ENCODE peak calls at places on chromosomes 11 and 22, in five cellular contexts. One of them, this sample, is unnamed.
A peak's percentile ranks its signal among the peaks of the same experiment; 100 is the strongest.

GRCh38 chr11:1438967-1439330 is 47.6 kb downstream of the MOB2 start:
- DNase-seq in cardiac fibroblast: no peak
- DNase-seq in tibial nerve: no peak
- DNase-seq in H9: no peak
- DNase-seq in IMR-90: no peak
- DNase-seq in this sample: no peak

GRCh38 chr11:11847082-11847481 is 5.3 kb downstream of the USP47 start:
- DNase-seq in cardiac fibroblast: no peak
- DNase-seq in tibial nerve: no peak
- DNase-seq in H9: no peak
- DNase-seq in IMR-90: no peak
- DNase-seq in this sample: no peak

GRCh38 chr11:74008373-74009229 is at the start of gene UCP3:
- DNase-seq in cardiac fibroblast: no peak
- DNase-seq in tibial nerve: no peak
- DNase-seq in H9: no peak
- DNase-seq in IMR-90: no peak
- DNase-seq in this sample: no peak

GRCh38 chr11:45779602-45780001 is 25.3 kb upstream of the SLC35C1 start:
- DNase-seq in cardiac fibroblast: no peak
- DNase-seq in tibial nerve: no peak
- DNase-seq in H9: no peak
- DNase-seq in IMR-90: no peak
- DNase-seq in this sample: no peak

GRCh38 chr11:3894128-3894731 is 38.8 kb downstream of the STIM1 start:
- DNase-seq in cardiac fibroblast: peak; percentile 65
- DNase-seq in tibial nerve: no peak
- DNase-seq in H9: no peak
- DNase-seq in IMR-90: peak; percentile 22
- DNase-seq in this sample: peak; percentile 51

GRCh38 chr11:124669193-124669592 is 4.3 kb downstream of the SIAE start:
- DNase-seq in cardiac fibroblast: peak; percentile 73
- DNase-seq in tibial nerve: peak; percentile 78
- DNase-seq in H9: peak; percentile 51
- DNase-seq in IMR-90: peak; percentile 54
- DNase-seq in this sample: peak; percentile 43

GRCh38 chr11:72831521-72832300 is 17.5 kb downstream of the ATG16L2 start:
- DNase-seq in cardiac fibroblast: peak; percentile 85
- DNase-seq in tibial nerve: peak; percentile 87
- DNase-seq in H9: peak; percentile 88
- DNase-seq in IMR-90: peak; percentile 71
- DNase-seq in this sample: peak; percentile 74

GRCh38 chr22:33476716-33477115 is 418.5 kb upstream of the SYN3 start:
- DNase-seq in cardiac fibroblast: peak; percentile 14
- DNase-seq in tibial nerve: no peak
- DNase-seq in H9: no peak
- DNase-seq in IMR-90: peak; percentile 43
- DNase-seq in this sample: peak; percentile 36

GRCh38 chr11:35676611-35676965 is 14.0 kb downstream of the TRIM44 start:
- DNase-seq in cardiac fibroblast: no peak
- DNase-seq in tibial nerve: no peak
- DNase-seq in H9: no peak
- DNase-seq in IMR-90: no peak
- DNase-seq in this sample: no peak

GRCh38 chr11:10628506-10629236 is 60.2 kb upstream of the LYVE1 start:
- DNase-seq in cardiac fibroblast: no peak
- DNase-seq in tibial nerve: no peak
- DNase-seq in H9: no peak
- DNase-seq in IMR-90: no peak
- DNase-seq in this sample: no peak

GRCh38 chr11:21975242-21975641 is 217.6 kb upstream of the ANO5 start:
- DNase-seq in cardiac fibroblast: no peak
- DNase-seq in tibial nerve: no peak
- DNase-seq in H9: no peak
- DNase-seq in IMR-90: no peak
- DNase-seq in this sample: no peak

GRCh38 chr11:60169264-60169915 is 13.5 kb downstream of the MS4A6A start:
- DNase-seq in cardiac fibroblast: peak; percentile 58
- DNase-seq in tibial nerve: no peak
- DNase-seq in H9: no peak
- DNase-seq in IMR-90: no peak
- DNase-seq in this sample: no peak

GRCh38 chr11:71563401-71563800 is 2.0 kb upstream of the KRTAP5-10 start:
- DNase-seq in cardiac fibroblast: peak; percentile 80
- DNase-seq in tibial nerve: no peak
- DNase-seq in H9: peak; percentile 59
- DNase-seq in IMR-90: peak; percentile 62
- DNase-seq in this sample: peak; percentile 50

GRCh38 chr11:122748968-122749687 is 89.2 kb upstream of the CRTAM start:
- DNase-seq in cardiac fibroblast: peak; percentile 98
- DNase-seq in tibial nerve: peak; percentile 49
- DNase-seq in H9: no peak
- DNase-seq in IMR-90: peak; percentile 95
- DNase-seq in this sample: peak; percentile 95

GRCh38 chr22:35987487-35987886 is 41.1 kb downstream of the RBFOX2 start:
- DNase-seq in cardiac fibroblast: peak; percentile 70
- DNase-seq in tibial nerve: no peak
- DNase-seq in H9: no peak
- DNase-seq in IMR-90: peak; percentile 58
- DNase-seq in this sample: peak; percentile 66

GRCh38 chr11:28838741-28839140 is 730.6 kb downstream of the METTL15 start:
- DNase-seq in cardiac fibroblast: peak; percentile 77
- DNase-seq in tibial nerve: no peak
- DNase-seq in H9: no peak
- DNase-seq in IMR-90: peak; percentile 84
- DNase-seq in this sample: peak; percentile 65

GRCh38 chr11:76823481-76824028 is 37.2 kb upstream of the ACER3 start:
- DNase-seq in cardiac fibroblast: peak; percentile 89
- DNase-seq in tibial nerve: no peak
- DNase-seq in H9: peak; percentile 43
- DNase-seq in IMR-90: peak; percentile 76
- DNase-seq in this sample: peak; percentile 59

GRCh38 chr22:29528144-29528543 is 25.4 kb downstream of the THOC5 start:
- DNase-seq in cardiac fibroblast: no peak
- DNase-seq in tibial nerve: no peak
- DNase-seq in H9: no peak
- DNase-seq in IMR-90: no peak
- DNase-seq in this sample: no peak

GRCh38 chr11:125262194-125262824 is 97.8 kb downstream of the PKNOX2 start:
- DNase-seq in cardiac fibroblast: no peak
- DNase-seq in tibial nerve: no peak
- DNase-seq in H9: no peak
- DNase-seq in IMR-90: no peak
- DNase-seq in this sample: no peak

GRCh38 chr11:27447288-27447914 is 25.2 kb downstream of the LGR4 start:
- DNase-seq in cardiac fibroblast: peak; percentile 85
- DNase-seq in tibial nerve: no peak
- DNase-seq in H9: no peak
- DNase-seq in IMR-90: no peak
- DNase-seq in this sample: peak; percentile 76

GRCh38 chr11:3229673-3230630 is 2.3 kb downstream of the MRGPRE start:
- DNase-seq in cardiac fibroblast: no peak
- DNase-seq in tibial nerve: no peak
- DNase-seq in H9: no peak
- DNase-seq in IMR-90: no peak
- DNase-seq in this sample: no peak

GRCh38 chr11:4202749-4203148 is 108.2 kb downstream of the RRM1 start:
- DNase-seq in cardiac fibroblast: no peak
- DNase-seq in tibial nerve: no peak
- DNase-seq in H9: no peak
- DNase-seq in IMR-90: no peak
- DNase-seq in this sample: no peak

GRCh38 chr11:66845143-66845875 is 2.1 kb downstream of the RCE1 start:
- DNase-seq in cardiac fibroblast: no peak
- DNase-seq in tibial nerve: no peak
- DNase-seq in H9: no peak
- DNase-seq in IMR-90: no peak
- DNase-seq in this sample: no peak

GRCh38 chr22:46401370-46401769 is 65.9 kb downstream of the TRMU start:
- DNase-seq in cardiac fibroblast: no peak
- DNase-seq in tibial nerve: no peak
- DNase-seq in H9: no peak
- DNase-seq in IMR-90: no peak
- DNase-seq in this sample: no peak

GRCh38 chr22:48456449-48456848 is 1371.2 kb downstream of the BRD1 start:
- DNase-seq in cardiac fibroblast: no peak
- DNase-seq in tibial nerve: no peak
- DNase-seq in H9: no peak
- DNase-seq in IMR-90: no peak
- DNase-seq in this sample: peak; percentile 71

GRCh38 chr11:71432761-71433647 is 15.2 kb downstream of the DHCR7 start:
- DNase-seq in cardiac fibroblast: no peak
- DNase-seq in tibial nerve: no peak
- DNase-seq in H9: no peak
- DNase-seq in IMR-90: no peak
- DNase-seq in this sample: no peak

GRCh38 chr11:15625691-15626090 is 511.0 kb downstream of the INSC start:
- DNase-seq in cardiac fibroblast: peak; percentile 17
- DNase-seq in tibial nerve: no peak
- DNase-seq in H9: no peak
- DNase-seq in IMR-90: no peak
- DNase-seq in this sample: no peak

GRCh38 chr11:15627560-15627959 is 512.8 kb downstream of the INSC start:
- DNase-seq in cardiac fibroblast: peak; percentile 48
- DNase-seq in tibial nerve: no peak
- DNase-seq in H9: no peak
- DNase-seq in IMR-90: peak; percentile 74
- DNase-seq in this sample: peak; percentile 8

GRCh38 chr11:15624701-15625100 is 510.0 kb downstream of the INSC start:
- DNase-seq in cardiac fibroblast: no peak
- DNase-seq in tibial nerve: no peak
- DNase-seq in H9: no peak
- DNase-seq in IMR-90: no peak
- DNase-seq in this sample: no peak

GRCh38 chr11:15635501-15635900 is 520.8 kb downstream of the INSC start:
- DNase-seq in cardiac fibroblast: no peak
- DNase-seq in tibial nerve: no peak
- DNase-seq in H9: no peak
- DNase-seq in IMR-90: no peak
- DNase-seq in this sample: no peak

GRCh38 chr11:15629690-15630321 is 515.1 kb downstream of the INSC start:
- DNase-seq in cardiac fibroblast: peak; percentile 42
- DNase-seq in tibial nerve: peak; percentile 33
- DNase-seq in H9: peak; percentile 72
- DNase-seq in IMR-90: no peak
- DNase-seq in this sample: no peak
- TF ChIP-seq CTCF in cardiac fibroblast: peak; percentile 23
- TF ChIP-seq CTCF in tibial nerve: peak; percentile 10
- TF ChIP-seq CTCF in H9: peak; percentile 73
- TF ChIP-seq CTCF in IMR-90: peak; percentile 36
- TF ChIP-seq CTCF in this sample: no peak

DNA sequence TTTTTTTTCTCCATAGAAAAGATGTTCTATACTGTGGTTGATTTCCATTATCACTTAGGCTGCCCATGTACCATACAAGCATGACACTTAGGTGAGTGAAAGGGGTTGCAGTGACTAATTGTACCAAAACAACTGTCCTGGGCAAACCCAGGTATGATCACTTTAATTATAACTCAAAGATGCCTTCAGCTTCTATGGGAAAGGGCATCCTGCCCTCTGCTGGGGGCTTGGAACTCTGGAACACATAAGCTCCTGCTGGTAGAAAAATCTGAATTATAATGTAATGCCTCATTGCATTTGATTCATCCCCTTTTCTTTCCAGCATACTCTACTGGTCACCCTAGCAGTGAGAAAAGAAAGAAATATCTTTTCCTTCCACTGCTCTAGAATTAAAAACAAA is 206.3 kb downstream of the DDX10 start:
- DNase-seq in cardiac fibroblast: peak; percentile 82
- DNase-seq in tibial nerve: peak; percentile 19
- DNase-seq in H9: peak; percentile 33
- DNase-seq in IMR-90: peak; percentile 75
- DNase-seq in this sample: peak; percentile 62
- TF ChIP-seq CTCF in cardiac fibroblast: peak; percentile 69
- TF ChIP-seq CTCF in tibial nerve: peak; percentile 11
- TF ChIP-seq CTCF in H9: peak; percentile 74
- TF ChIP-seq CTCF in IMR-90: peak; percentile 68
- TF ChIP-seq CTCF in this sample: peak; percentile 72

GRCh38 chr22:39959640-39960447 is at the start of gene TMA7B:
- DNase-seq in cardiac fibroblast: peak; percentile 60
- DNase-seq in tibial nerve: no peak
- DNase-seq in H9: peak; percentile 74
- DNase-seq in IMR-90: peak; percentile 75
- DNase-seq in this sample: peak; percentile 55
- TF ChIP-seq CTCF in cardiac fibroblast: peak; percentile 38
- TF ChIP-seq CTCF in tibial nerve: peak; percentile 17
- TF ChIP-seq CTCF in H9: peak; percentile 40
- TF ChIP-seq CTCF in IMR-90: peak; percentile 42
- TF ChIP-seq CTCF in this sample: peak; percentile 44

GRCh38 chr11:364991-365390 is 4.3 kb upstream of the B4GALNT4 start:
- DNase-seq in cardiac fibroblast: no peak
- DNase-seq in tibial nerve: no peak
- DNase-seq in H9: no peak
- DNase-seq in IMR-90: no peak
- DNase-seq in this sample: no peak

GRCh38 chr11:365831-366230 is 3.5 kb upstream of the B4GALNT4 start:
- DNase-seq in cardiac fibroblast: no peak
- DNase-seq in tibial nerve: no peak
- DNase-seq in H9: no peak
- DNase-seq in IMR-90: no peak
- DNase-seq in this sample: no peak

GRCh38 chr11:362642-363442 is 6.5 kb upstream of the B4GALNT4 start:
- DNase-seq in cardiac fibroblast: no peak
- DNase-seq in tibial nerve: no peak
- DNase-seq in H9: peak; percentile 26
- DNase-seq in IMR-90: no peak
- DNase-seq in this sample: no peak

GRCh38 chr11:360326-361280 is 8.7 kb upstream of the B4GALNT4 start:
- DNase-seq in cardiac fibroblast: no peak
- DNase-seq in tibial nerve: no peak
- DNase-seq in H9: peak; percentile 40
- DNase-seq in IMR-90: no peak
- DNase-seq in this sample: no peak

DNA sequence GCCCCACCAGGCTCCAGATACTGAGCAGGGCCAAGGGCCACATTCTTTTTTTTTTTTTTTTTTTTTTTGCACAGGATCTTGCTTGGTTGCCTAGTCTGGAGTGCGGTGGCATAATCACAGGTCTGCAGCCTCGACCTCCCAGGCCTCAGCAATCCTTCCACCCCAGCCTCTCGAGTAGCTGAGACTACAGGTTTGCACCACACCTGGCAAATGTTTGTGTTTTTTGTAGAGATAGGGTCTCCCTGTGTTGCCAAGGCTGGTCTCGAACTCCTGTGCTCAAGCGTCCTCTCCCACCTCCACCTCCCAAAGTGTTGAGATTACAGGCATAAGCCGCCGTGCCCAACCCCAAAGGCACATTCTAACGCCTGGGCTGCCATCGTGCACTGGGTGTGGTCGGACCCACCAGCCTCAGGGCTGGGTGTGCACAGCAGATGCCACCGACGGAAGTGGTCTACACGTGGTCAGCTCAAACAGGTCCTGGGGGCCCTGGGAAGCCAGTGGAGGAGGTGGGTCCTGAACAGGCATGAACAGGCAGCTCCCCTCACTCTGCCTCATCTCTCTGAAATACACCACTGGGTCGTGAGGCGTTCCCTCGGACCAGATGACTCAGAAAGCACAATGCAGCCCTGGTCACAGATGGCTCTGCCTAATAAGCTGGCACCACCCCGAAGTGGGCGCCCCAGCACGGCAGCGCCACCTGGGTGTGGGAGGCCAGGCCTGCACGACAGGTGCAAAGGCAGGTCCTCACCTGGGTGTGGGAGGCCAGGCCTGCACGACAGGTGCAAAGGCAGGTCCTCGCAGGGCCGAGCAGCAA is 5.1 kb upstream of the B4GALNT4 start:
- DNase-seq in cardiac fibroblast: peak; percentile 34
- DNase-seq in tibial nerve: no peak
- DNase-seq in H9: peak; percentile 87
- DNase-seq in IMR-90: no peak
- DNase-seq in this sample: peak; percentile 28
- TF ChIP-seq CTCF in cardiac fibroblast: peak; percentile 28
- TF ChIP-seq CTCF in tibial nerve: peak; percentile 8
- TF ChIP-seq CTCF in H9: peak; percentile 88
- TF ChIP-seq CTCF in IMR-90: peak; percentile 12
- TF ChIP-seq CTCF in this sample: peak; percentile 23